ENCODE peak calls at places on chromosome 2, in ten cellular contexts. One of them, this sample, is unnamed.

GRCh38 chr2:233088598-233089345 is 28.6 kb downstream of the INPP5D start:
- DNase-seq in heart left ventricle: no peak
- DNase-seq in astrocyte: no peak
- DNase-seq in IMR-90: no peak
- DNase-seq in brain microvascular endothelial cell: no peak
- DNase-seq in CD8-positive, alpha-beta memory T cell: peak; percentile 34
- DNase-seq in tibial nerve: no peak
- DNase-seq in left ventricle myocardium inferior: no peak
- DNase-seq in hepatocyte: no peak
- DNase-seq in mesendoderm: no peak
- DNase-seq in this sample: peak; percentile 55

GRCh38 chr2:48178611-48179010 is 272.3 kb upstream of the FBXO11 start:
- DNase-seq in tibial nerve: no peak
- DNase-seq in CD8-positive, alpha-beta memory T cell: no peak
- DNase-seq in hepatocyte: no peak
- DNase-seq in astrocyte: no peak
- DNase-seq in mesendoderm: no peak
- DNase-seq in left ventricle myocardium inferior: no peak
- DNase-seq in heart left ventricle: no peak
- DNase-seq in brain microvascular endothelial cell: no peak
- DNase-seq in IMR-90: no peak
- DNase-seq in this sample: no peak

GRCh38 chr2:161369311-161369710 is 46.8 kb upstream of the TBR1 start:
- DNase-seq in astrocyte: no peak
- DNase-seq in left ventricle myocardium inferior: no peak
- DNase-seq in brain microvascular endothelial cell: no peak
- DNase-seq in hepatocyte: no peak
- DNase-seq in tibial nerve: no peak
- DNase-seq in IMR-90: peak; percentile 8
- DNase-seq in mesendoderm: peak; percentile 78
- DNase-seq in heart left ventricle: no peak
- DNase-seq in CD8-positive, alpha-beta memory T cell: no peak
- DNase-seq in this sample: no peak

GRCh38 chr2:234839285-234839684 is 112.5 kb upstream of the SH3BP4 start:
- DNase-seq in left ventricle myocardium inferior: no peak
- DNase-seq in mesendoderm: peak; percentile 64
- DNase-seq in astrocyte: peak; percentile 50
- DNase-seq in CD8-positive, alpha-beta memory T cell: no peak
- DNase-seq in heart left ventricle: no peak
- DNase-seq in brain microvascular endothelial cell: no peak
- DNase-seq in hepatocyte: no peak
- DNase-seq in IMR-90: no peak
- DNase-seq in tibial nerve: no peak
- DNase-seq in this sample: no peak

GRCh38 chr2:233129351-233129978 is 69.3 kb downstream of the INPP5D start:
- DNase-seq in left ventricle myocardium inferior: no peak
- DNase-seq in IMR-90: no peak
- DNase-seq in brain microvascular endothelial cell: no peak
- DNase-seq in tibial nerve: no peak
- DNase-seq in CD8-positive, alpha-beta memory T cell: no peak
- DNase-seq in hepatocyte: no peak
- DNase-seq in astrocyte: no peak
- DNase-seq in heart left ventricle: no peak
- DNase-seq in mesendoderm: peak; percentile 56
- DNase-seq in this sample: no peak

GRCh38 chr2:8573234-8573941 is 108.5 kb upstream of the ID2 start:
- DNase-seq in mesendoderm: peak; percentile 47
- DNase-seq in heart left ventricle: no peak
- DNase-seq in left ventricle myocardium inferior: no peak
- DNase-seq in IMR-90: no peak
- DNase-seq in brain microvascular endothelial cell: no peak
- DNase-seq in CD8-positive, alpha-beta memory T cell: no peak
- DNase-seq in astrocyte: no peak
- DNase-seq in tibial nerve: no peak
- DNase-seq in hepatocyte: peak; percentile 69
- DNase-seq in this sample: no peak

GRCh38 chr2:238691596-238692491 is 156.0 kb upstream of the TWIST2 start:
- DNase-seq in astrocyte: no peak
- DNase-seq in tibial nerve: no peak
- DNase-seq in CD8-positive, alpha-beta memory T cell: no peak
- DNase-seq in hepatocyte: no peak
- DNase-seq in IMR-90: no peak
- DNase-seq in heart left ventricle: no peak
- DNase-seq in left ventricle myocardium inferior: no peak
- DNase-seq in brain microvascular endothelial cell: no peak
- DNase-seq in mesendoderm: no peak
- DNase-seq in this sample: no peak

GRCh38 chr2:172100080-172101007 is 2.4 kb downstream of the DLX2 start:
- DNase-seq in left ventricle myocardium inferior: no peak
- DNase-seq in tibial nerve: no peak
- DNase-seq in astrocyte: no peak
- DNase-seq in IMR-90: no peak
- DNase-seq in heart left ventricle: no peak
- DNase-seq in brain microvascular endothelial cell: no peak
- DNase-seq in CD8-positive, alpha-beta memory T cell: no peak
- DNase-seq in hepatocyte: no peak
- DNase-seq in mesendoderm: peak; percentile 65
- DNase-seq in this sample: no peak

DNA sequence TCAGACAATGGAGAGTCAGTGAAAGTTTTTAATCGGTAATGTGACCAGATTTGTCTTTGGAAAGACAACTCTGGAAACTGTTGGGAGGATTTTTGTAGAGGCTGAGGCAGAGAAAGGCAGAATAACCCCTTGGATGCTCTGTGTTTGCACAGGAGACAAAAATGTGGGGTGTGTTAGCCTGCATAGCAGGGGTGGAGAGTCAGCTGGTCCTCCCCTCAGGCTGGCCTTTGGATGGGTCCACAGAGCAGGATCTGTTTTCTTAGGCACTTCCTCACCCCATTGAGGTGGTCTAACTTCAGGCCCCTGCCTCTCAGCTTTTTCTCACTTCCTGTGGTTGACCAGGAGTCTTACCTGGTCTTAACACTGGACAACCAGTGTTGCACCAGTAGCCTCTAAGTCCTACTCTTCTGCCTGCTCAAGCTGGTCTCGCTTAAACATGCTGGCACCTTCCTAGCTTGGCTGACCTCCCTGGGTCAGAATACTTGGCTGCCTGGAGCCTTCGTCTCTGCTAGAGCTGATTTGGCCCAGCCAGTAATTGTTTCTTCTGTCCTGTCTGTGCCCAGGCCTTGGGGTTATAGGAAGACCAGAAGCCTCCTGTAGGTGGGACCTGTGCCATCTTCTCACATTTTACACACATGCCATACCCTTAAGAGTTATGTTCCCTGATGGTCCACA is 259.8 kb upstream of the RASGRP3 start:
- DNase-seq in heart left ventricle: peak; percentile 56
- DNase-seq in astrocyte: no peak
- DNase-seq in left ventricle myocardium inferior: peak; percentile 69
- DNase-seq in CD8-positive, alpha-beta memory T cell: no peak
- DNase-seq in tibial nerve: peak; percentile 39
- DNase-seq in IMR-90: peak; percentile 51
- DNase-seq in mesendoderm: no peak
- DNase-seq in brain microvascular endothelial cell: peak; percentile 63
- DNase-seq in hepatocyte: no peak
- DNase-seq in this sample: peak; percentile 61
- H3K27ac ChIP-seq in heart left ventricle: peak overlapping the region; percentile 61
- H3K27ac ChIP-seq in astrocyte: peak overlapping the region; percentile 98
- H3K27ac ChIP-seq in left ventricle myocardium inferior: peak overlapping the region; percentile 66
- H3K27ac ChIP-seq in CD8-positive, alpha-beta memory T cell: no peak overlapping the region
- H3K27ac ChIP-seq in tibial nerve: peak overlapping the region; percentile 75
- H3K27ac ChIP-seq in IMR-90: peak overlapping the region; percentile 74
- H3K27ac ChIP-seq in mesendoderm: no peak overlapping the region
- H3K27ac ChIP-seq in brain microvascular endothelial cell: peak overlapping the region; percentile 98
- H3K27ac ChIP-seq in hepatocyte: no peak overlapping the region
- H3K27ac ChIP-seq in this sample: peak overlapping the region; percentile 90

DNA sequence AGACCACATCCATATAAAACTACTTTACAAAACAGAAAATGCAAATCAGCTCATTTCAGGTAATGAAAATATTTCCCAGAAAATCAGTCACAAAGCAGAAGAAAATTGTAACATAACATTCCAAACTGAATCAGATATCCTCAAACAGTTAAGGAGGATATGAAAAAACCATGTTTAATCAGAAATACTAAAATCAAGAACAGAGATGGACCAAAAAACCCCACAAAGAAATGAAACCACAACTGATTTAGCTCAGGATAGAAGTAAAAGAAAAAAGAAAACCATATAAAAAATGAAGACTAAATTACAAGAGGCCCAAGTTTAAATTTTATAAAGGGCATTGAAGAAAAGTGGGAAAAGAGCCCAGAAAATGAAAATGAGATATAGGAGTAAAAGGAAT is 102.9 kb downstream of the RAB3GAP1 start:
- DNase-seq in left ventricle myocardium inferior: no peak
- DNase-seq in CD8-positive, alpha-beta memory T cell: no peak
- DNase-seq in brain microvascular endothelial cell: no peak
- DNase-seq in astrocyte: no peak
- DNase-seq in IMR-90: no peak
- DNase-seq in heart left ventricle: no peak
- DNase-seq in tibial nerve: no peak
- DNase-seq in mesendoderm: no peak
- DNase-seq in hepatocyte: no peak
- DNase-seq in this sample: no peak
- H3K4me3 ChIP-seq in left ventricle myocardium inferior: no peak overlapping the region
- H3K4me3 ChIP-seq in CD8-positive, alpha-beta memory T cell: no peak overlapping the region
- H3K4me3 ChIP-seq in brain microvascular endothelial cell: no peak overlapping the region
- H3K4me3 ChIP-seq in astrocyte: no peak overlapping the region
- H3K4me3 ChIP-seq in IMR-90: no peak overlapping the region
- H3K4me3 ChIP-seq in heart left ventricle: no peak overlapping the region
- H3K4me3 ChIP-seq in tibial nerve: no peak overlapping the region
- H3K4me3 ChIP-seq in mesendoderm: no peak overlapping the region
- H3K4me3 ChIP-seq in hepatocyte: no peak overlapping the region
- H3K4me3 ChIP-seq in this sample: no peak overlapping the region

GRCh38 chr2:11656252-11656651 is 13.7 kb downstream of the NTSR2 start:
- DNase-seq in left ventricle myocardium inferior: no peak
- DNase-seq in heart left ventricle: no peak
- DNase-seq in hepatocyte: no peak
- DNase-seq in CD8-positive, alpha-beta memory T cell: no peak
- DNase-seq in tibial nerve: no peak
- DNase-seq in mesendoderm: no peak
- DNase-seq in astrocyte: no peak
- DNase-seq in brain microvascular endothelial cell: no peak
- DNase-seq in IMR-90: no peak
- DNase-seq in this sample: no peak

GRCh38 chr2:11652555-11652954 is 17.4 kb downstream of the NTSR2 start:
- DNase-seq in IMR-90: no peak
- DNase-seq in tibial nerve: no peak
- DNase-seq in hepatocyte: no peak
- DNase-seq in heart left ventricle: no peak
- DNase-seq in mesendoderm: no peak
- DNase-seq in CD8-positive, alpha-beta memory T cell: no peak
- DNase-seq in astrocyte: peak; percentile 10
- DNase-seq in brain microvascular endothelial cell: no peak
- DNase-seq in left ventricle myocardium inferior: no peak
- DNase-seq in this sample: no peak

GRCh38 chr2:11649093-11649492 is 20.9 kb downstream of the NTSR2 start:
- DNase-seq in hepatocyte: no peak
- DNase-seq in CD8-positive, alpha-beta memory T cell: no peak
- DNase-seq in mesendoderm: no peak
- DNase-seq in tibial nerve: no peak
- DNase-seq in left ventricle myocardium inferior: no peak
- DNase-seq in heart left ventricle: no peak
- DNase-seq in brain microvascular endothelial cell: no peak
- DNase-seq in IMR-90: no peak
- DNase-seq in astrocyte: no peak
- DNase-seq in this sample: no peak

GRCh38 chr2:11655495-11655894 is 14.5 kb downstream of the NTSR2 start:
- DNase-seq in hepatocyte: peak; percentile 39
- DNase-seq in brain microvascular endothelial cell: no peak
- DNase-seq in left ventricle myocardium inferior: no peak
- DNase-seq in heart left ventricle: no peak
- DNase-seq in IMR-90: no peak
- DNase-seq in astrocyte: no peak
- DNase-seq in mesendoderm: no peak
- DNase-seq in tibial nerve: no peak
- DNase-seq in CD8-positive, alpha-beta memory T cell: no peak
- DNase-seq in this sample: no peak

DNA sequence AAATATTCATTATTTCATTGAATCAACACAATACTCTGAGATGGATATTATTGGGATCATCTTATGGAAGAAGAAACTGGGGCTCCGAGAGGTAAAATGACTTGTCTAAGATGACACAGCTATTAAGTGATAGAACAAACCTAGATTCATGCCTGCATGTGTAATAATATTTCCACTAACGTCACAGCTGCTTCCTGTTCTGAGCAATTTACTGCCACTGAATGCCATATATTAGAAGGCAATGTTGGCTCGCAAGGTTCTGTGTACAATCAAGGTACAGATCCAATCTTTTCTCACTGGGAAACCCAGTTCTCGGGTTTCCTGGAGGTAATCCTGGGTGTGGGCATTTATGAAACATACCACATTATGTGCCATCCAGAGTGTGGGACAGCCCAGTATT is 17.9 kb downstream of the NTSR2 start:
- DNase-seq in heart left ventricle: no peak
- DNase-seq in IMR-90: no peak
- DNase-seq in hepatocyte: no peak
- DNase-seq in mesendoderm: no peak
- DNase-seq in brain microvascular endothelial cell: no peak
- DNase-seq in astrocyte: no peak
- DNase-seq in tibial nerve: no peak
- DNase-seq in left ventricle myocardium inferior: no peak
- DNase-seq in CD8-positive, alpha-beta memory T cell: no peak
- DNase-seq in this sample: no peak
- H3K27ac ChIP-seq in heart left ventricle: no peak overlapping the region
- H3K27ac ChIP-seq in IMR-90: no peak overlapping the region
- H3K27ac ChIP-seq in hepatocyte: no peak overlapping the region
- H3K27ac ChIP-seq in mesendoderm: no peak overlapping the region
- H3K27ac ChIP-seq in brain microvascular endothelial cell: no peak overlapping the region
- H3K27ac ChIP-seq in astrocyte: no peak overlapping the region
- H3K27ac ChIP-seq in tibial nerve: no peak overlapping the region
- H3K27ac ChIP-seq in left ventricle myocardium inferior: no peak overlapping the region
- H3K27ac ChIP-seq in CD8-positive, alpha-beta memory T cell: no peak overlapping the region
- H3K27ac ChIP-seq in this sample: no peak overlapping the region

DNA sequence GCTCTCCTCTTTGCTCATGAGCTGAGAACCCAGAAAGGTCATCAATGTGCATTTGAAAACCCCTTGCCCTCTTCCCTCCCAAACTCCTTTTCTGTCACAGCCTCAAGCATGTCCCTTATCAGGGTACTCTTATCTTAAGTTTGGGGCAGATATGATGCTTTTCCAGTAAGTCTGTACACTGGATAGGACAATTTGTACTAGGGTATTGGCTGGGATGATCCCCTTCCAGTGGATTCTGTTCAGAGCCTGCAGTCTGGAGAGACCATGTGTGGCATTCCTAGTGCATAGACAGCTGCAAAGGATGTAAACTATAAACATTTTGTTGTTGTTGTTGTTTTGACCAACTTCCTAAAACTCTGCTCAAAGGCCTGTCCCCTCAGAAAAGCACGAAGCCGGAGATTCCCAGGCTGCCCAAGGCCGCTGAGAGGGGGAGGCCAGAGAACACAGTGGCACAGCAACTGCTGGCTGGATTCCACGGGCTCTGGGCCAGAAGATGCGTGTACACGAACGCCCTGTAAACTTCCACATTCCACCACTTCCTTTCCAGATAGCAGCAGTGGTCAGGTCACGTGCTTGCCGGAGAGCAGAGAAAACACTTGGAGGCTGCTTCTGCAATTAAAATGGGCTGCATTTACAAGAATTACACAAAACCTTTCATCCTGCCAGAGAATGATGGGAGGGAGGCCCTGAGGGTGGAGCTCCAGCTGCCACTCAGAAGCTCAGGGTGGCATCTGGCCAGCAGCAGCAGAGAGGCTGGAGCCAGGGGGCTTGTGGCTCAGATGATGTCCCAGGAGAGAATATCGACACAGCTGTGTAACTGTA is 42.1 kb downstream of the BMP10 start:
- DNase-seq in CD8-positive, alpha-beta memory T cell: peak; percentile 85
- DNase-seq in heart left ventricle: peak; percentile 93
- DNase-seq in astrocyte: peak; percentile 92
- DNase-seq in tibial nerve: peak; percentile 92
- DNase-seq in left ventricle myocardium inferior: peak; percentile 94
- DNase-seq in IMR-90: peak; percentile 96
- DNase-seq in hepatocyte: peak; percentile 92
- DNase-seq in mesendoderm: peak; percentile 32
- DNase-seq in brain microvascular endothelial cell: peak; percentile 96
- DNase-seq in this sample: peak; percentile 97
- H3K4me3 ChIP-seq in CD8-positive, alpha-beta memory T cell: peak overlapping the region; percentile 18
- H3K4me3 ChIP-seq in heart left ventricle: peak overlapping the region; percentile 8
- H3K4me3 ChIP-seq in astrocyte: peak overlapping the region; percentile 4
- H3K4me3 ChIP-seq in tibial nerve: no peak overlapping the region
- H3K4me3 ChIP-seq in left ventricle myocardium inferior: peak overlapping the region; percentile 31
- H3K4me3 ChIP-seq in IMR-90: no peak overlapping the region
- H3K4me3 ChIP-seq in hepatocyte: no peak overlapping the region
- H3K4me3 ChIP-seq in mesendoderm: no peak overlapping the region
- H3K4me3 ChIP-seq in brain microvascular endothelial cell: no peak overlapping the region
- H3K4me3 ChIP-seq in this sample: peak overlapping the region; percentile 5